ENCODE peak calls at places on chromosomes 1 and 21, in five cellular contexts. N is tibial artery; V is HuH-7.5; B is T-helper 2 cell; H is CD8-positive, alpha-beta T cell. Z is an unnamed sample.
A peak's percentile ranks its signal among the peaks of the same experiment; 100 is the strongest.

GRCh38 chr1:10724948-10725852 is 71.2 kb downstream of the CASZ1 start:
- DNase-seq in N (peak; percentile 89), V (no peak), B (no peak), H (no peak), Z (no peak)

GRCh38 chr1:8632092-8632491 is 185.3 kb downstream of the RERE start:
- DNase-seq in N (no peak), V (no peak), B (no peak), H (no peak), Z (no peak)

GRCh38 chr1:115136106-115136505 is 46.8 kb upstream of the TSPAN2 start:
- DNase-seq in N (no peak), V (no peak), B (no peak), H (no peak), Z (no peak)

GRCh38 chr1:21921100-21921875 is 15.8 kb downstream of the HSPG2 start:
- DNase-seq in N (no peak), V (peak; percentile 89), B (no peak), H (no peak), Z (no peak)

GRCh38 chr1:201511925-201512539 is 5.1 kb upstream of the CSRP1 start:
- DNase-seq in N (peak; percentile 84), V (no peak), B (no peak), H (no peak), Z (no peak)

GRCh38 chr21:35179990-35180557 is 131.0 kb upstream of the RUNX1 start:
- DNase-seq in N (no peak), V (no peak), B (peak; percentile 27), H (no peak), Z (no peak)

GRCh38 chr1:216193839-216194443 is 229.3 kb downstream of the USH2A start:
- DNase-seq in N (no peak), V (no peak), B (no peak), H (no peak), Z (no peak)

GRCh38 chr1:62175568-62176179 is 19.0 kb upstream of the L1TD1 start:
- DNase-seq in N (no peak), V (no peak), B (peak; percentile 48), H (no peak), Z (no peak)

GRCh38 chr21:36156815-36157670 is at the start of gene DOP1B:
- DNase-seq in N (peak; percentile 67), V (peak; percentile 28), B (peak; percentile 42), H (peak; percentile 1), Z (no peak)

GRCh38 chr1:85884372-85885035 is 176.3 kb upstream of the ZNHIT6 start:
- DNase-seq in N (no peak), V (peak; percentile 8), B (no peak), H (no peak), Z (no peak)

GRCh38 chr1:43586136-43586726 is 55.5 kb downstream of the PTPRF start:
- DNase-seq in N (no peak), V (no peak), B (no peak), H (no peak), Z (no peak)

GRCh38 chr1:1109743-1110142 is 6.1 kb downstream of the C1orf159 start:
- DNase-seq in N (peak; percentile 51), V (no peak), B (no peak), H (no peak), Z (no peak)

GRCh38 chr1:6490181-6491075 is 1.0 kb downstream of the PLEKHG5 start:
- DNase-seq in N (no peak), V (peak; percentile 89), B (peak; percentile 73), H (no peak), Z (no peak)

GRCh38 chr1:170665625-170666024 is 1.7 kb downstream of the PRRX1 start:
- DNase-seq in N (no peak), V (no peak), B (no peak), H (no peak), Z (no peak)

GRCh38 chr21:27371688-27372331 is 404.9 kb upstream of the ADAMTS5 start:
- DNase-seq in N (no peak), V (no peak), B (no peak), H (no peak), Z (no peak)

GRCh38 chr1:220409751-220410370 is 118.1 kb upstream of the MARK1 start:
- DNase-seq in N (no peak), V (no peak), B (no peak), H (no peak), Z (no peak)

GRCh38 chr1:204475651-204476432 is 18.8 kb downstream of the PIK3C2B start:
- DNase-seq in N (no peak), V (no peak), B (no peak), H (no peak), Z (no peak)

GRCh38 chr1:64675718-64676345 is 69.0 kb upstream of the RAVER2 start:
- DNase-seq in N (no peak), V (no peak), B (peak; percentile 9), H (no peak), Z (no peak)

GRCh38 chr1:175708787-175709186 is 34.6 kb downstream of the TNR start:
- DNase-seq in N (no peak), V (no peak), B (no peak), H (no peak), Z (no peak)

GRCh38 chr1:59046730-59047157 is 250.2 kb upstream of the FGGY start:
- DNase-seq in N (no peak), V (no peak), B (peak; percentile 78), H (peak; percentile 7), Z (no peak)

GRCh38 chr1:37362569-37362968 is 111.8 kb upstream of the ZC3H12A start:
- DNase-seq in N (no peak), V (no peak), B (no peak), H (no peak), Z (no peak)

GRCh38 chr1:21522525-21523038 is 13.4 kb downstream of the ALPL start:
- DNase-seq in N (no peak), V (no peak), B (no peak), H (no peak), Z (no peak)

GRCh38 chr1:165397945-165398344 is 41.4 kb upstream of the LMX1A start:
- DNase-seq in N (no peak), V (no peak), B (peak; percentile 39), H (no peak), Z (no peak)

GRCh38 chr1:179061360-179062282 is 20.2 kb upstream of the TOR3A start:
- DNase-seq in N (no peak), V (no peak), B (no peak), H (no peak), Z (no peak)

GRCh38 chr1:8903410-8903809 is 24.9 kb upstream of the ENO1 start:
- DNase-seq in N (no peak), V (no peak), B (peak; percentile 26), H (no peak), Z (no peak)

GRCh38 chr21:45550552-45551210 is 8.4 kb upstream of the SLC19A1 start:
- DNase-seq in N (peak; percentile 55), V (no peak), B (peak; percentile 82), H (no peak), Z (no peak)

GRCh38 chr1:16067127-16067768 is 6.2 kb downstream of the FAM131C start:
- DNase-seq in N (no peak), V (peak; percentile 79), B (no peak), H (no peak), Z (no peak)

GRCh38 chr1:180236698-180237509 is 6.8 kb downstream of the LHX4 start:
- DNase-seq in N (peak; percentile 5), V (no peak), B (no peak), H (no peak), Z (no peak)

GRCh38 chr1:114341886-114342285 is 169.1 kb downstream of the TRIM33 start:
- DNase-seq in N (no peak), V (no peak), B (peak; percentile 42), H (no peak), Z (no peak)

GRCh38 chr21:33266050-33266783 is at the start of gene IL10RB:
- DNase-seq in N (peak; percentile 84), V (peak; percentile 62), B (peak; percentile 82), H (peak; percentile 21), Z (no peak)

GRCh38 chr1:34547043-34547674 is 207.7 kb upstream of the GJB5 start:
- DNase-seq in N (no peak), V (no peak), B (no peak), H (no peak), Z (no peak)

GRCh38 chr1:111707906-111708305 is 31.3 kb downstream of the INKA2 start:
- DNase-seq in N (no peak), V (no peak), B (no peak), H (no peak), Z (no peak)

Z was measured in NCI-H187 treated with DMSO at 0.1 percent for 48 hours.